ENCODE peak calls at places on chromosome 20, in five cellular contexts. G is A549, C is K562, R is HepG2, J is H1. D is an unnamed sample.

GRCh38 chr20:53216856-53217576 is 244.9 kb downstream of the TSHZ2 start:
- DNase-seq in C (peak; percentile 74), G (peak; percentile 47), J (peak; percentile 68), R (peak; percentile 50), D (no peak)

GRCh38 chr20:49267327-49267726 is 10.5 kb downstream of the ZNFX1 start:
- DNase-seq in C (no peak), G (no peak), J (no peak), R (no peak), D (no peak)

GRCh38 chr20:854601-855000 is 21.1 kb downstream of the FAM110A start:
- DNase-seq in C (no peak), R (no peak), J (no peak), G (no peak), D (no peak)

GRCh38 chr20:1877604-1878195 is 17.5 kb upstream of the SIRPA start:
- DNase-seq in R (no peak), G (no peak), J (no peak), C (no peak), D (no peak)

GRCh38 chr20:38167851-38168760 is 3.0 kb upstream of the TGM2 start:
- DNase-seq in G (peak; percentile 57), C (no peak), R (peak; percentile 92), J (no peak), D (peak; percentile 96)

GRCh38 chr20:34643919-34644318 is 33.0 kb downstream of the PIGU start:
- DNase-seq in G (no peak), R (no peak), J (no peak), C (no peak), D (peak; percentile 91)

GRCh38 chr20:53883098-53883762 is 187.2 kb downstream of the BCAS1 start:
- DNase-seq in R (no peak), J (no peak), G (no peak), C (no peak), D (peak; percentile 86)

GRCh38 chr20:37989601-37990001 is 43.7 kb downstream of the TTI1 start:
- DNase-seq in R (no peak), G (no peak), J (no peak), C (no peak), D (no peak)

DNA sequence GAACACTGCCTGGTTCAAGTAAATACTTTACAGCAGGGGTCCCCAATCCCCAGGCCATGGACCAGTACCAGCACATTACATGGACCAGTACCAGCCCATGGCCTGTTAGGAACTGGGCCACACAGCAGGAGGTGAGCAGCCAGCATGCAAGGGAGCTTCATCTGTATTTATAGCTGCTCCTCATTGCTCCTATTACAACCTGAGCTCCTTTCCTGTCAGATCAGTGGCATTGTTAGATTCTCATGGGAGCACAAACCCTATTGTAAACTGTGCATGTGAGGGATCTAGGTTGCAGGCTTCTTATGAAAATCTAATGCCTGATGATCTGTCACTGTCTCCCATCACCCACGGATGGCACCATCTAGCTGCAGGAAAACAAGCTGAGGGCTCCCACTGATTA is 12.0 kb upstream of the RBPJL start:
- DNase-seq in C (no peak), J (no peak), R (no peak), G (no peak), D (no peak)
- TF ChIP-seq MAFK in C (no peak), J (no peak), R (no peak), G (no peak), D (no peak)

GRCh38 chr20:18388860-18389259 is 78.0 kb downstream of the DZANK1 start:
- DNase-seq in C (no peak), R (peak; percentile 95), J (no peak), G (peak; percentile 18), D (peak; percentile 77)
- TF ChIP-seq MAFK in C (no peak), R (no peak), J (no peak), G (no peak), D (no peak)

DNA sequence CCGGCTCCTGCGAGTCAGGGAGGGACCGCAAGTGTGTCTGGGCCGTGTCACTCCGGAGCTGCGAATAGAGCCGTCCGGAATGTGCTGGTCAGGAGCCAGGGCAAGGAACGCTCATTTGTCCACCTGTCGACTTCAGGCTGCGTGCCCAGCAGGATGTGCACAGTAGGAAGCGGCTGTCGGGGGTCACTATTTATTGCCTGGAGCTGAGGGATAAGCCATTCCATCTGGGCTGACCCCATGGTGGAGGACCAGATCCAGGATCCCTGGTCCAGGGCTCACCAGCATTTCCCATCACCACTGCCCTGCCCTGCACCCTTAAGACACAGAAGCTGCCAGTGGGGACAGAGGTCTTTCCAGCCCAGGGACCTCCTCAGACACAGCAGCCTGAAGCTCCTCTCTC is 14.7 kb downstream of the NTSR1 start:
- DNase-seq in C (no peak), R (no peak), J (no peak), G (no peak), D (peak; percentile 38)
- TF ChIP-seq MAFK in C (no peak), R (no peak), J (no peak), G (no peak), D (no peak)

DNA sequence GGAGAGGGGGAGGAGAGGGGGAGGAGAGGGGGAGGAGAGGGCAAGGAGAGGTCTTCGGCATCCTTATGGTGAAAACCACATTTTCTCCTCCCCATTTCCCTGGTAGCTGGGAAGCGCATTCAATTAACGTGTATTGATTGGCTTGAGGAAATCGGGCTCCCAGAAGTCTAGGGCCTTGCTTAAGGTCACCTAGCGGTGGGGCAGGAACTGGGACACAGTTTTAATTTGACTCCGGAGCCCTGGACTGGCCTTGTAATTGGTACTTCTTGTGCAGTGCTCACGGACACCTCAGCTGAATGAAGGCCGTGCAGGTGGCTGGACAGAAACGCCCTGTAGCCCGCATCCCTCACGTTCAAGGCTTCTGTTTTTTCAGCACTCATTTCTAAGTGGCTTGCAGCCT is 42.8 kb downstream of the CTCFL start:
- DNase-seq in C (no peak), G (no peak), R (no peak), J (no peak), D (no peak)
- TF ChIP-seq MAFK in C (no peak), G (no peak), R (no peak), J (no peak), D (no peak)